ENCODE peak calls at places on chromosomes 16 and 17, in nine cellular contexts. B, W, O, Z, N, R, K, M and G are unnamed samples.
A peak's percentile ranks its signal among the peaks of the same experiment; 100 is the strongest.

GRCh38 chr17:59024916-59025315 is 81.8 kb downstream of the TRIM37 start:
- DNase-seq in N (no peak), O (no peak), B (no peak), M (no peak), R (no peak), K (no peak), Z (no peak), W (no peak), G (no peak)

GRCh38 chr17:3667366-3668278 is 756 bp downstream of the TAX1BP3 start:
- DNase-seq in N (peak; percentile 68), K (peak; percentile 92), B (peak; percentile 92), Z (peak; percentile 96), O (peak; percentile 60), M (no peak), W (peak; percentile 85), R (no peak), G (peak; percentile 83)

GRCh38 chr17:76737676-76738467 is at the start of gene MFSD11:
- DNase-seq in K (peak; percentile 91), N (peak; percentile 86), Z (peak; percentile 94), W (peak; percentile 98), M (peak; percentile 89), O (peak; percentile 76), B (peak; percentile 92), R (peak; percentile 90), G (peak; percentile 90)

GRCh38 chr16:2458887-2459646 is 842 bp upstream of the TEDC2 start:
- DNase-seq in Z (no peak), K (no peak), M (no peak), W (no peak), O (no peak), N (no peak), R (no peak), B (no peak), G (no peak)

GRCh38 chr17:31561469-31562412 is 170.3 kb downstream of the RAB11FIP4 start:
- DNase-seq in M (no peak), O (no peak), K (peak; percentile 60), N (no peak), Z (no peak), R (no peak), W (no peak), B (peak; percentile 78), G (no peak)

GRCh38 chr17:56121661-56122060 is 31.6 kb upstream of the ANKFN1 start:
- DNase-seq in R (no peak), Z (no peak), K (no peak), N (no peak), W (no peak), O (no peak), M (no peak), B (no peak), G (no peak)

GRCh38 chr17:48773245-48773644 is 43.8 kb downstream of the TTLL6 start:
- DNase-seq in M (no peak), B (no peak), K (no peak), N (no peak), O (no peak), W (no peak), R (no peak), Z (no peak), G (no peak)

GRCh38 chr17:40318835-40319332 is 9.9 kb downstream of the RARA start:
- DNase-seq in K (peak; percentile 39), Z (no peak), W (peak; percentile 47), B (no peak), R (no peak), O (no peak), M (no peak), N (no peak), G (no peak)

GRCh38 chr17:51365090-51365489 is 104.7 kb downstream of the UTP18 start:
- DNase-seq in K (no peak), R (no peak), O (no peak), Z (peak; percentile 37), M (no peak), N (no peak), W (no peak), B (no peak), G (no peak)

GRCh38 chr17:7576432-7576937 is 3.0 kb upstream of the CD68 start:
- DNase-seq in O (no peak), Z (no peak), B (no peak), R (no peak), M (no peak), N (no peak), W (no peak), K (no peak), G (no peak)

GRCh38 chr16:81136331-81137011 is 40.3 kb upstream of the GCSH start:
- DNase-seq in K (no peak), Z (no peak), B (no peak), O (no peak), N (peak; percentile 75), M (no peak), W (no peak), R (no peak), G (no peak)

GRCh38 chr17:77375526-77375916 is 234.8 kb downstream of the SEC14L1 start:
- DNase-seq in R (no peak), B (no peak), W (no peak), O (no peak), M (no peak), Z (no peak), N (no peak), K (no peak), G (no peak)

GRCh38 chr17:4165301-4166010 is 22.5 kb downstream of the CYB5D2 start:
- DNase-seq in B (no peak), O (no peak), N (no peak), R (no peak), W (no peak), Z (peak; percentile 35), M (no peak), K (no peak), G (no peak)

GRCh38 chr16:3597676-3598075 is 13.7 kb downstream of the SLX4 start:
- DNase-seq in W (no peak), B (no peak), R (no peak), O (no peak), Z (no peak), K (no peak), N (no peak), M (no peak), G (no peak)

GRCh38 chr16:56421976-56422669 is 3.2 kb downstream of the AMFR start:
- DNase-seq in Z (no peak), B (no peak), W (no peak), K (no peak), M (no peak), O (no peak), N (no peak), R (no peak), G (no peak)

GRCh38 chr17:7191571-7192270 is 12.6 kb upstream of the ASGR1 start:
- DNase-seq in R (no peak), M (no peak), K (peak; percentile 47), Z (no peak), B (peak; percentile 21), N (peak; percentile 23), O (no peak), W (peak; percentile 86), G (no peak)

GRCh38 chr17:18250259-18250658 is 8.3 kb downstream of the FLII start:
- DNase-seq in W (no peak), B (no peak), O (no peak), R (no peak), N (no peak), Z (no peak), K (peak; percentile 80), M (no peak), G (no peak)

GRCh38 chr16:49788936-49789335 is 67.0 kb downstream of the ZNF423 start:
- DNase-seq in M (no peak), N (no peak), R (no peak), B (peak; percentile 33), W (no peak), K (no peak), O (no peak), Z (no peak), G (no peak)

GRCh38 chr16:85057212-85057889 is 29.8 kb downstream of the KIAA0513 start:
- DNase-seq in O (no peak), Z (no peak), R (no peak), M (no peak), B (no peak), K (no peak), W (no peak), N (no peak), G (no peak)

GRCh38 chr17:55420067-55420775 is 1.4 kb downstream of the MMD start:
- DNase-seq in R (no peak), O (no peak), K (peak; percentile 34), M (no peak), N (peak; percentile 14), Z (no peak), W (no peak), B (no peak), G (no peak)

GRCh38 chr17:79874329-79874981 is 35.2 kb upstream of the CBX4 start:
- DNase-seq in N (peak; percentile 10), B (peak; percentile 20), O (no peak), W (peak; percentile 80), R (no peak), M (no peak), K (peak; percentile 46), Z (no peak), G (no peak)

GRCh38 chr17:48012151-48012520 is 25.5 kb downstream of the COPZ2 start:
- DNase-seq in R (peak; percentile 87), W (peak; percentile 95), M (peak; percentile 60), O (no peak), B (no peak), K (no peak), N (no peak), Z (peak; percentile 46), G (no peak)

GRCh38 chr17:14301761-14302401 is 1.0 kb downstream of the HS3ST3B1 start:
- DNase-seq in B (peak; percentile 55), N (no peak), M (peak; percentile 40), O (no peak), K (peak; percentile 44), Z (peak; percentile 39), R (no peak), W (no peak), G (no peak)

GRCh38 chr17:51540151-51540550 is 279.8 kb downstream of the UTP18 start:
- DNase-seq in B (no peak), N (peak; percentile 16), K (no peak), Z (no peak), W (no peak), R (no peak), M (no peak), O (no peak), G (no peak)

GRCh38 chr17:39666231-39666600 is 1.1 kb downstream of the TCAP start:
- DNase-seq in Z (no peak), O (no peak), N (no peak), B (no peak), W (no peak), M (no peak), K (no peak), R (no peak), G (no peak)

GRCh38 chr16:57810197-57811024 is 8.1 kb upstream of the KIFC3 start:
- DNase-seq in M (peak; percentile 64), K (peak; percentile 90), R (no peak), B (peak; percentile 83), W (no peak), N (no peak), O (peak; percentile 71), Z (peak; percentile 74), G (no peak)